ENCODE peak calls at places on chromosomes 5 and 9, in six cellular contexts. One of them, this sample, is unnamed.

GRCh38 chr5:176629853-176630680 is at the start of the genes EIF4E1B and SNCB:
- DNase-seq in central memory CD4-positive, alpha-beta T cell: no peak
- DNase-seq in Right ventricle myocardium superior: no peak
- DNase-seq in osteocyte: no peak
- DNase-seq in PC-9: peak
- DNase-seq in activated T-cell treated with anti-CD3 and anti-CD28 coated beads, Interleukin-2, amount 50 U/mL, for 72 hours: peak
- DNase-seq in this sample: no peak

GRCh38 chr9:124624735-124624992 is 117.5 kb upstream of the NR5A1 start:
- DNase-seq in osteocyte: no peak
- DNase-seq in activated T-cell treated with anti-CD3 and anti-CD28 coated beads, Interleukin-2, amount 50 U/mL, for 72 hours: no peak
- DNase-seq in Right ventricle myocardium superior: no peak
- DNase-seq in central memory CD4-positive, alpha-beta T cell: no peak
- DNase-seq in PC-9: no peak
- DNase-seq in this sample: no peak

GRCh38 chr5:135867599-135867998 is 28.0 kb downstream of the IL9 start:
- DNase-seq in osteocyte: no peak
- DNase-seq in central memory CD4-positive, alpha-beta T cell: no peak
- DNase-seq in PC-9: no peak
- DNase-seq in activated T-cell treated with anti-CD3 and anti-CD28 coated beads, Interleukin-2, amount 50 U/mL, for 72 hours: no peak
- DNase-seq in Right ventricle myocardium superior: no peak
- DNase-seq in this sample: no peak

GRCh38 chr5:68239485-68239884 is 23.9 kb downstream of the PIK3R1 start:
- DNase-seq in Right ventricle myocardium superior: peak
- DNase-seq in central memory CD4-positive, alpha-beta T cell: peak
- DNase-seq in activated T-cell treated with anti-CD3 and anti-CD28 coated beads, Interleukin-2, amount 50 U/mL, for 72 hours: peak
- DNase-seq in PC-9: no peak
- DNase-seq in osteocyte: no peak
- DNase-seq in this sample: peak

GRCh38 chr5:181126841-181127240 is 4.1 kb downstream of the OR2V1 start:
- DNase-seq in Right ventricle myocardium superior: no peak
- DNase-seq in osteocyte: peak
- DNase-seq in activated T-cell treated with anti-CD3 and anti-CD28 coated beads, Interleukin-2, amount 50 U/mL, for 72 hours: no peak
- DNase-seq in central memory CD4-positive, alpha-beta T cell: no peak
- DNase-seq in PC-9: no peak
- DNase-seq in this sample: no peak

GRCh38 chr9:90991953-90992352 is 190.3 kb downstream of the SYK start:
- DNase-seq in central memory CD4-positive, alpha-beta T cell: no peak
- DNase-seq in Right ventricle myocardium superior: no peak
- DNase-seq in PC-9: no peak
- DNase-seq in activated T-cell treated with anti-CD3 and anti-CD28 coated beads, Interleukin-2, amount 50 U/mL, for 72 hours: no peak
- DNase-seq in osteocyte: no peak
- DNase-seq in this sample: no peak

GRCh38 chr9:12980482-12980881 is 205.7 kb downstream of the LURAP1L start:
- DNase-seq in osteocyte: no peak
- DNase-seq in Right ventricle myocardium superior: no peak
- DNase-seq in PC-9: no peak
- DNase-seq in activated T-cell treated with anti-CD3 and anti-CD28 coated beads, Interleukin-2, amount 50 U/mL, for 72 hours: no peak
- DNase-seq in central memory CD4-positive, alpha-beta T cell: no peak
- DNase-seq in this sample: no peak

GRCh38 chr5:92775711-92776615 is 805.1 kb downstream of the NR2F1-AS1 start:
- DNase-seq in PC-9: no peak
- DNase-seq in central memory CD4-positive, alpha-beta T cell: no peak
- DNase-seq in activated T-cell treated with anti-CD3 and anti-CD28 coated beads, Interleukin-2, amount 50 U/mL, for 72 hours: no peak
- DNase-seq in Right ventricle myocardium superior: no peak
- DNase-seq in osteocyte: no peak
- DNase-seq in this sample: no peak

GRCh38 chr9:99365233-99365980 is 143.3 kb downstream of the SEC61B start:
- DNase-seq in Right ventricle myocardium superior: no peak
- DNase-seq in PC-9: no peak
- DNase-seq in activated T-cell treated with anti-CD3 and anti-CD28 coated beads, Interleukin-2, amount 50 U/mL, for 72 hours: no peak
- DNase-seq in central memory CD4-positive, alpha-beta T cell: no peak
- DNase-seq in osteocyte: no peak
- DNase-seq in this sample: peak

GRCh38 chr5:6225121-6225607 is 153.2 kb downstream of the MED10 start:
- DNase-seq in osteocyte: no peak
- DNase-seq in PC-9: no peak
- DNase-seq in central memory CD4-positive, alpha-beta T cell: no peak
- DNase-seq in activated T-cell treated with anti-CD3 and anti-CD28 coated beads, Interleukin-2, amount 50 U/mL, for 72 hours: no peak
- DNase-seq in Right ventricle myocardium superior: no peak
- DNase-seq in this sample: no peak

GRCh38 chr5:74201334-74202081 is 439.0 kb downstream of the ENC1 start:
- DNase-seq in osteocyte: no peak
- DNase-seq in activated T-cell treated with anti-CD3 and anti-CD28 coated beads, Interleukin-2, amount 50 U/mL, for 72 hours: no peak
- DNase-seq in central memory CD4-positive, alpha-beta T cell: no peak
- DNase-seq in PC-9: peak
- DNase-seq in Right ventricle myocardium superior: peak
- DNase-seq in this sample: no peak

GRCh38 chr5:141958113-141958512 is at the start of gene PCDH12:
- DNase-seq in central memory CD4-positive, alpha-beta T cell: no peak
- DNase-seq in PC-9: no peak
- DNase-seq in osteocyte: peak
- DNase-seq in Right ventricle myocardium superior: peak
- DNase-seq in activated T-cell treated with anti-CD3 and anti-CD28 coated beads, Interleukin-2, amount 50 U/mL, for 72 hours: peak
- DNase-seq in this sample: peak

GRCh38 chr5:128478386-128479368 is 59.4 kb downstream of the FBN2 start:
- DNase-seq in osteocyte: no peak
- DNase-seq in Right ventricle myocardium superior: no peak
- DNase-seq in activated T-cell treated with anti-CD3 and anti-CD28 coated beads, Interleukin-2, amount 50 U/mL, for 72 hours: no peak
- DNase-seq in central memory CD4-positive, alpha-beta T cell: no peak
- DNase-seq in PC-9: no peak
- DNase-seq in this sample: no peak

GRCh38 chr5:177123789-177124485 is 9.6 kb upstream of the NSD1 start:
- DNase-seq in PC-9: no peak
- DNase-seq in activated T-cell treated with anti-CD3 and anti-CD28 coated beads, Interleukin-2, amount 50 U/mL, for 72 hours: no peak
- DNase-seq in central memory CD4-positive, alpha-beta T cell: no peak
- DNase-seq in Right ventricle myocardium superior: no peak
- DNase-seq in osteocyte: no peak
- DNase-seq in this sample: no peak

GRCh38 chr5:133703935-133704334 is 91.6 kb upstream of the FSTL4 start:
- DNase-seq in central memory CD4-positive, alpha-beta T cell: no peak
- DNase-seq in activated T-cell treated with anti-CD3 and anti-CD28 coated beads, Interleukin-2, amount 50 U/mL, for 72 hours: no peak
- DNase-seq in PC-9: no peak
- DNase-seq in Right ventricle myocardium superior: no peak
- DNase-seq in osteocyte: no peak
- DNase-seq in this sample: no peak

GRCh38 chr5:97547999-97548797 is 365.2 kb upstream of the RIOK2 start:
- DNase-seq in activated T-cell treated with anti-CD3 and anti-CD28 coated beads, Interleukin-2, amount 50 U/mL, for 72 hours: peak
- DNase-seq in osteocyte: no peak
- DNase-seq in Right ventricle myocardium superior: no peak
- DNase-seq in central memory CD4-positive, alpha-beta T cell: no peak
- DNase-seq in PC-9: no peak
- DNase-seq in this sample: no peak

GRCh38 chr5:150321784-150322183 is 19.1 kb upstream of the ARSI start:
- DNase-seq in activated T-cell treated with anti-CD3 and anti-CD28 coated beads, Interleukin-2, amount 50 U/mL, for 72 hours: no peak
- DNase-seq in PC-9: no peak
- DNase-seq in Right ventricle myocardium superior: no peak
- DNase-seq in osteocyte: no peak
- DNase-seq in central memory CD4-positive, alpha-beta T cell: no peak
- DNase-seq in this sample: no peak

GRCh38 chr5:106574820-106575219 is 1095.9 kb downstream of the EFNA5 start:
- DNase-seq in activated T-cell treated with anti-CD3 and anti-CD28 coated beads, Interleukin-2, amount 50 U/mL, for 72 hours: no peak
- DNase-seq in Right ventricle myocardium superior: no peak
- DNase-seq in osteocyte: no peak
- DNase-seq in central memory CD4-positive, alpha-beta T cell: no peak
- DNase-seq in PC-9: no peak
- DNase-seq in this sample: no peak

GRCh38 chr5:108196276-108196675 is 185.6 kb downstream of the FBXL17 start:
- DNase-seq in activated T-cell treated with anti-CD3 and anti-CD28 coated beads, Interleukin-2, amount 50 U/mL, for 72 hours: no peak
- DNase-seq in Right ventricle myocardium superior: no peak
- DNase-seq in osteocyte: no peak
- DNase-seq in PC-9: no peak
- DNase-seq in central memory CD4-positive, alpha-beta T cell: no peak
- DNase-seq in this sample: no peak

GRCh38 chr9:107730691-107731090 is 241.1 kb upstream of the KLF4 start:
- DNase-seq in central memory CD4-positive, alpha-beta T cell: no peak
- DNase-seq in osteocyte: no peak
- DNase-seq in activated T-cell treated with anti-CD3 and anti-CD28 coated beads, Interleukin-2, amount 50 U/mL, for 72 hours: no peak
- DNase-seq in Right ventricle myocardium superior: no peak
- DNase-seq in PC-9: no peak
- DNase-seq in this sample: no peak

GRCh38 chr9:127664678-127665507 is 41.9 kb upstream of the CFAP157 start:
- DNase-seq in activated T-cell treated with anti-CD3 and anti-CD28 coated beads, Interleukin-2, amount 50 U/mL, for 72 hours: no peak
- DNase-seq in Right ventricle myocardium superior: no peak
- DNase-seq in central memory CD4-positive, alpha-beta T cell: no peak
- DNase-seq in PC-9: no peak
- DNase-seq in osteocyte: no peak
- DNase-seq in this sample: peak

GRCh38 chr5:116544542-116545241 is 29.9 kb downstream of the SEMA6A start:
- DNase-seq in osteocyte: no peak
- DNase-seq in central memory CD4-positive, alpha-beta T cell: no peak
- DNase-seq in Right ventricle myocardium superior: no peak
- DNase-seq in activated T-cell treated with anti-CD3 and anti-CD28 coated beads, Interleukin-2, amount 50 U/mL, for 72 hours: no peak
- DNase-seq in PC-9: no peak
- DNase-seq in this sample: no peak

GRCh38 chr5:2375796-2376195 is 375.7 kb downstream of the IRX2 start:
- DNase-seq in central memory CD4-positive, alpha-beta T cell: no peak
- DNase-seq in osteocyte: peak
- DNase-seq in Right ventricle myocardium superior: no peak
- DNase-seq in PC-9: no peak
- DNase-seq in activated T-cell treated with anti-CD3 and anti-CD28 coated beads, Interleukin-2, amount 50 U/mL, for 72 hours: no peak
- DNase-seq in this sample: no peak

GRCh38 chr5:14101922-14102321 is 41.2 kb upstream of the TRIO start:
- DNase-seq in PC-9: no peak
- DNase-seq in Right ventricle myocardium superior: no peak
- DNase-seq in central memory CD4-positive, alpha-beta T cell: no peak
- DNase-seq in osteocyte: no peak
- DNase-seq in activated T-cell treated with anti-CD3 and anti-CD28 coated beads, Interleukin-2, amount 50 U/mL, for 72 hours: no peak
- DNase-seq in this sample: no peak

GRCh38 chr5:73093943-73094342 is 26.4 kb upstream of the TMEM171 start:
- DNase-seq in osteocyte: no peak
- DNase-seq in Right ventricle myocardium superior: no peak
- DNase-seq in central memory CD4-positive, alpha-beta T cell: no peak
- DNase-seq in activated T-cell treated with anti-CD3 and anti-CD28 coated beads, Interleukin-2, amount 50 U/mL, for 72 hours: peak
- DNase-seq in PC-9: peak
- DNase-seq in this sample: peak

GRCh38 chr5:177330991-177331837 is 19.5 kb upstream of the MXD3 start:
- DNase-seq in osteocyte: no peak
- DNase-seq in activated T-cell treated with anti-CD3 and anti-CD28 coated beads, Interleukin-2, amount 50 U/mL, for 72 hours: no peak
- DNase-seq in PC-9: no peak
- DNase-seq in Right ventricle myocardium superior: no peak
- DNase-seq in central memory CD4-positive, alpha-beta T cell: no peak
- DNase-seq in this sample: no peak

GRCh38 chr9:9091387-9091786 is 1291.8 kb upstream of the DMAC1 start:
- DNase-seq in PC-9: no peak
- DNase-seq in central memory CD4-positive, alpha-beta T cell: no peak
- DNase-seq in activated T-cell treated with anti-CD3 and anti-CD28 coated beads, Interleukin-2, amount 50 U/mL, for 72 hours: no peak
- DNase-seq in Right ventricle myocardium superior: no peak
- DNase-seq in osteocyte: no peak
- DNase-seq in this sample: no peak

GRCh38 chr5:36392818-36393217 is 91.1 kb upstream of the RANBP3L start:
- DNase-seq in Right ventricle myocardium superior: no peak
- DNase-seq in central memory CD4-positive, alpha-beta T cell: no peak
- DNase-seq in osteocyte: no peak
- DNase-seq in activated T-cell treated with anti-CD3 and anti-CD28 coated beads, Interleukin-2, amount 50 U/mL, for 72 hours: no peak
- DNase-seq in PC-9: no peak
- DNase-seq in this sample: no peak

GRCh38 chr9:125984461-125984860 is 237.3 kb downstream of the PBX3 start:
- DNase-seq in PC-9: no peak
- DNase-seq in activated T-cell treated with anti-CD3 and anti-CD28 coated beads, Interleukin-2, amount 50 U/mL, for 72 hours: no peak
- DNase-seq in Right ventricle myocardium superior: no peak
- DNase-seq in central memory CD4-positive, alpha-beta T cell: no peak
- DNase-seq in osteocyte: peak
- DNase-seq in this sample: no peak

GRCh38 chr5:176820937-176821336 is 10.6 kb downstream of the UNC5A start:
- DNase-seq in PC-9: peak
- DNase-seq in central memory CD4-positive, alpha-beta T cell: no peak
- DNase-seq in Right ventricle myocardium superior: no peak
- DNase-seq in osteocyte: no peak
- DNase-seq in activated T-cell treated with anti-CD3 and anti-CD28 coated beads, Interleukin-2, amount 50 U/mL, for 72 hours: no peak
- DNase-seq in this sample: no peak